ENCODE peak calls at places on chromosomes 7 and 10, in five cellular contexts. W, P, K, M and E are unnamed samples.

GRCh38 chr10:34690403-34691049 is 124.6 kb downstream of the PARD3 start:
- DNase-seq in P (no peak), M (no peak), W (no peak), K (no peak), E (no peak)

GRCh38 chr10:101224910-101225823 is 4.1 kb downstream of the LBX1 start:
- DNase-seq in P (no peak), W (no peak), M (no peak), K (peak), E (no peak)

GRCh38 chr10:3054816-3055202 is 12.5 kb upstream of the PFKP start:
- DNase-seq in W (no peak), K (no peak), P (no peak), M (no peak), E (no peak)

GRCh38 chr7:80151274-80151665 is 16.6 kb downstream of the GNAI1 start:
- DNase-seq in M (peak), K (no peak), P (peak), W (no peak), E (no peak)

GRCh38 chr10:129505500-129506075 is 38.5 kb downstream of the MGMT start:
- DNase-seq in K (no peak), P (no peak), W (no peak), M (no peak), E (no peak)

GRCh38 chr10:79942261-79943185 is 6.4 kb downstream of the SFTPD start:
- DNase-seq in W (no peak), K (no peak), M (no peak), P (no peak), E (no peak)

GRCh38 chr10:129658673-129659072 is 191.6 kb downstream of the MGMT start:
- DNase-seq in P (no peak), K (peak), W (no peak), M (no peak), E (no peak)

GRCh38 chr10:58511765-58512469 is 755 bp upstream of the BICC1 start:
- DNase-seq in P (peak), K (peak), W (no peak), M (peak), E (no peak)

GRCh38 chr10:99115703-99116102 is 119.9 kb downstream of the HPSE2 start:
- DNase-seq in W (no peak), P (no peak), K (no peak), M (no peak), E (no peak)

GRCh38 chr10:91389636-91390512 is 20.3 kb upstream of the HECTD2 start:
- DNase-seq in P (peak), W (no peak), K (peak), M (peak), E (no peak)

GRCh38 chr10:78267070-78267469 is 233.4 kb downstream of the RPS24 start:
- DNase-seq in P (peak), K (no peak), M (peak), W (no peak), E (no peak)

GRCh38 chr10:43574906-43575305 is 490 bp upstream of the ZNF239 start:
- DNase-seq in W (no peak), M (no peak), K (no peak), P (no peak), E (no peak)

GRCh38 chr10:283916-284356 is 148.7 kb downstream of the ZMYND11 start:
- DNase-seq in W (no peak), M (no peak), P (no peak), K (no peak), E (no peak)

GRCh38 chr7:47786557-47787248 is 161.6 kb downstream of the PKD1L1 start:
- DNase-seq in W (peak), P (peak), K (peak), M (peak), E (peak)

GRCh38 chr10:11887381-11888227 is 64.4 kb downstream of the PROSER2 start:
- DNase-seq in P (no peak), K (no peak), W (no peak), M (no peak), E (no peak)

GRCh38 chr10:17682236-17682946 is 38.4 kb downstream of the STAM start:
- DNase-seq in K (no peak), P (no peak), M (no peak), W (no peak), E (no peak)

GRCh38 chr7:134802762-134803161 is 23.3 kb downstream of the CALD1 start:
- DNase-seq in W (no peak), M (no peak), K (no peak), P (no peak), E (no peak)

GRCh38 chr10:63099734-63100133 is 33.4 kb upstream of the NRBF2 start:
- DNase-seq in P (no peak), M (no peak), W (no peak), K (no peak), E (no peak)

GRCh38 chr7:30411897-30412296 is 66.7 kb downstream of the NOD1 start:
- DNase-seq in K (no peak), P (no peak), W (no peak), M (no peak), E (no peak)

GRCh38 chr10:101775273-101776131 is at the start of gene FGF8:
- DNase-seq in K (peak), M (no peak), W (no peak), P (no peak), E (no peak)

GRCh38 chr10:48762104-48763042 is 77.7 kb downstream of the WDFY4 start:
- DNase-seq in P (no peak), W (no peak), M (peak), K (no peak), E (no peak)

GRCh38 chr10:47027812-47028260 is 116.6 kb downstream of the PTPN20 start:
- DNase-seq in P (no peak), M (no peak), K (no peak), W (no peak), E (no peak)

GRCh38 chr10:110150981-110151380 is 56.4 kb upstream of the MXI1 start:
- DNase-seq in W (no peak), K (no peak), P (no peak), M (no peak), E (no peak)

GRCh38 chr10:69696073-69696731 is 66.2 kb downstream of the FAM241B start:
- DNase-seq in W (peak), P (peak), K (peak), M (peak), E (peak)

GRCh38 chr10:118031351-118032075 is 15.2 kb downstream of the RAB11FIP2 start:
- DNase-seq in P (no peak), M (no peak), K (no peak), W (no peak), E (no peak)

GRCh38 chr7:22718200-22718711 is 8.7 kb upstream of the IL6 start:
- DNase-seq in M (peak), K (no peak), P (peak), W (peak), E (no peak)

GRCh38 chr10:5504146-5505072 is 5.0 kb upstream of the CALML5 start:
- DNase-seq in W (no peak), M (no peak), P (no peak), K (no peak), E (no peak)

GRCh38 chr7:127557803-127558202 is 27.6 kb downstream of the GCC1 start:
- DNase-seq in W (no peak), P (no peak), K (no peak), M (no peak), E (no peak)

GRCh38 chr7:139071683-139072082 is 35.8 kb upstream of the ZC3HAV1L start:
- DNase-seq in K (no peak), P (no peak), W (no peak), M (no peak), E (no peak)

GRCh38 chr10:6383099-6383812 is 180.5 kb downstream of the PFKFB3 start:
- DNase-seq in W (peak), P (peak), K (no peak), M (peak), E (no peak)

GRCh38 chr10:116147162-116147906 is 125.7 kb downstream of the GFRA1 start:
- DNase-seq in K (no peak), W (no peak), P (no peak), M (no peak), E (no peak)

GRCh38 chr10:71891437-71891836 is 40.4 kb upstream of the PSAP start:
- DNase-seq in M (no peak), K (no peak), P (no peak), W (no peak), E (no peak)

GRCh38 chr7:148746139-148746538 is 47.4 kb downstream of the CUL1 start:
- DNase-seq in K (no peak), W (no peak), M (peak), P (no peak), E (no peak)

GRCh38 chr7:32496052-32496813 is 944 bp downstream of the AVL9 start:
- DNase-seq in M (peak), W (no peak), K (peak), P (no peak), E (no peak)

GRCh38 chr10:127987467-127988380 is 80.8 kb downstream of the PTPRE start:
- DNase-seq in W (no peak), P (no peak), K (no peak), M (no peak), E (no peak)

GRCh38 chr7:159148430-159149395 is 4.0 kb upstream of the VIPR2 start:
- DNase-seq in W (no peak), K (no peak), P (no peak), M (no peak), E (no peak)

GRCh38 chr10:85317827-85318226 is 989.4 kb downstream of the CCSER2 start:
- DNase-seq in K (peak), P (no peak), W (no peak), M (no peak), E (no peak)
- TF ChIP-seq CTCF in K (peak), P (no peak), W (no peak), M (no peak), E (no peak)

DNA sequence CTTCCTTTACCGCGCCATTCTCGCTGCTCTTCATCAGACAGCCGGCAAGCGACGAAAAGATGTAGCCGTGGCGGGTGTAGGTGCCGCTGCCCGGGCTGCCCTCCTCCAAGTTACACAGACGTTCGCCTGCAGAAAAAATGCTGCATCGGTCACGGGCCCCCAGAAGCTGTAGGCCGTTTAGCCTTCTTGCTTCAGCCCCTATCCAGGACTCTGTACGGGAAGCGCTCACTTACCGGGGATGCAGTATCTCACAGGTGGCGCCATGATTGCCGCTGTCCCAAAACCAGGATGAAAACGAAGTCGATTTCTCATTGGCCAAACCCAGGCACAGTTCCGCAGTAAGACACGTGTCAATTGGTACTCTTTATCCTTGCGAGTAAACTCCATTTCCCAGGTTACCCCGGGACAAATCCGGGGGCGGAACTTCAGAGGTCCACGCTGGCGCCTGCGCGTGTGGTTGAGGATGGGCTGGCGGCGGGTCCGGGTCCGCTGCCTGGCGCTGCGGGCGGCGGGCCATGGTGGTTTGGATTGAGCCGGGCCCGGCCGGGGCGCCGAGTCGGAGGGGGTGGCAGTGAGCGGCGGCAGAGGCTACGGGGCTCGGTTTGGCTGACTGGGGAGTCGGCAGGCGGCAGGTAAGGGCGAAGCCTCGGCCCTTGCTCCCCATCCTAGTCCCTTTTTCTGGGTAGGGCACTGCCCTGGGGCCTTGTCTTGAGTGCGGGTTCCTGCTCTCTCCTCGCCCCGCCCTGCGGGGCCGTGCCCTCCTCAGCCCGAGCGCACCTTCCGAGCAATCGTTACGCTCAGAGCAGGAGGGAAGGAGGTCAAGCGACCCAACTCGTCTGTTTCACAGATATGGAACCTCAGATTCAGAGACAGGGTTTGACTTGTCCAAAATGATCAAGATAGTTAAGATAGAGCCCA is at the start of the genes EXOSC1 and ZDHHC16:
- DNase-seq in M (peak), K (peak), W (peak), P (peak), E (peak)
- TF ChIP-seq CTCF in M (no peak), K (peak), W (peak), P (peak), E (no peak)

GRCh38 chr7:55254596-55255500 is 110.3 kb upstream of the LANCL2 start:
- DNase-seq in K (peak), W (no peak), M (peak), P (peak), E (no peak)
- TF ChIP-seq CTCF in K (peak), W (peak), M (peak), P (peak), E (peak)

DNA sequence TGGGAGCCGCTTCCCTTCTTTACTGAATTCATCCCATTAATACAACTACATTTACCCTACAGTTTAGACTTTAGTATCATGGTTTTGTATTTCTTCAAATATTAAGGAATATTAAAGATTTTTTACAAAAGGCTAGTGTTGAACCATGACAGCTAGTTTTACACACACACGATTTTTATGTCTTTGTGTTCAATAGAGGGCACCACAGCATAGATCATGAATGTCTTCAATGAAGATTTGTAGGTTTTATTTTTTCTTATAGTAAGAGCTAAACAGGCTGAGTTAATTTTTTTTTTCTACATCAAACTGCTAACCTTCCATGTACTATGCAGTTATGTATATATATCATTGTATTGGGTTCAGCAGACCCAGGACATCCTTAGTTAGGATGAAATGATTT is 76.9 kb downstream of the SNX10 start:
- DNase-seq in K (no peak), M (peak), P (peak), W (no peak), E (no peak)
- TF ChIP-seq CTCF in K (peak), M (peak), P (no peak), W (no peak), E (no peak)

GRCh38 chr7:77327067-77327931 is 88.8 kb downstream of the GSAP start:
- DNase-seq in K (no peak), M (peak), P (peak), W (peak), E (no peak)
- TF ChIP-seq CTCF in K (no peak), M (no peak), P (no peak), W (no peak), E (no peak)

GRCh38 chr7:71618281-71618680 is 486.3 kb downstream of the GALNT17 start:
- DNase-seq in P (no peak), W (no peak), K (no peak), M (peak), E (no peak)
- TF ChIP-seq CTCF in P (no peak), W (no peak), K (no peak), M (no peak), E (no peak)